ENCODE peak calls at places on chromosomes 13 and 19, in seven cellular contexts. P is fibroblast of mammary gland; W is mammary epithelial cell; G is CD8-positive, alpha-beta memory T cell; K is WERI-Rb-1; H is effector memory CD4-positive, alpha-beta T cell; C is psoas muscle. Q is an unnamed sample.

GRCh38 chr13:80563451-80563850 is 222.5 kb upstream of the SPRY2 start:
- DNase-seq in P (no peak), G (no peak), W (no peak), K (no peak), H (no peak), C (no peak), Q (no peak)

GRCh38 chr13:48126944-48127814 is 32.3 kb upstream of the MED4 start:
- DNase-seq in P (peak), K (peak), H (no peak), C (peak), G (peak), W (peak), Q (peak)

GRCh38 chr19:44142014-44142523 is 715 bp downstream of the ZNF234 start:
- DNase-seq in K (no peak), C (no peak), W (peak), P (peak), H (no peak), G (no peak), Q (peak)

GRCh38 chr19:8336665-8337064 is 6.4 kb downstream of the KANK3 start:
- DNase-seq in K (no peak), H (no peak), W (no peak), C (peak), G (no peak), P (no peak), Q (peak)

GRCh38 chr13:96963786-96964475 is 30.3 kb downstream of the OXGR1 start:
- DNase-seq in H (no peak), K (no peak), G (no peak), C (no peak), P (no peak), W (peak), Q (no peak)

GRCh38 chr19:48881741-48882657 is 9.8 kb downstream of the PPP1R15A start:
- DNase-seq in W (peak), P (no peak), H (no peak), K (no peak), G (no peak), C (no peak), Q (peak)

GRCh38 chr13:50580684-50581305 is 262.7 kb downstream of the DLEU7 start:
- DNase-seq in G (no peak), W (no peak), C (no peak), P (peak), H (no peak), K (no peak), Q (no peak)

GRCh38 chr19:49861127-49861526 is 6.2 kb downstream of the PNKP start:
- DNase-seq in P (no peak), G (no peak), W (no peak), C (peak), H (no peak), K (peak), Q (peak)

GRCh38 chr13:40618581-40619478 is 47.6 kb downstream of the FOXO1 start:
- DNase-seq in K (no peak), W (no peak), G (no peak), P (peak), C (peak), H (no peak), Q (no peak)

GRCh38 chr13:40622761-40623160 is 43.7 kb downstream of the FOXO1 start:
- DNase-seq in P (no peak), W (no peak), K (no peak), C (no peak), H (no peak), G (no peak), Q (no peak)

GRCh38 chr13:40617801-40618356 is 48.6 kb downstream of the FOXO1 start:
- DNase-seq in K (no peak), C (peak), W (no peak), P (no peak), G (no peak), H (no peak), Q (no peak)

GRCh38 chr13:40622246-40622645 is 44.2 kb downstream of the FOXO1 start:
- DNase-seq in G (no peak), C (no peak), P (no peak), K (no peak), H (no peak), W (no peak), Q (no peak)

DNA sequence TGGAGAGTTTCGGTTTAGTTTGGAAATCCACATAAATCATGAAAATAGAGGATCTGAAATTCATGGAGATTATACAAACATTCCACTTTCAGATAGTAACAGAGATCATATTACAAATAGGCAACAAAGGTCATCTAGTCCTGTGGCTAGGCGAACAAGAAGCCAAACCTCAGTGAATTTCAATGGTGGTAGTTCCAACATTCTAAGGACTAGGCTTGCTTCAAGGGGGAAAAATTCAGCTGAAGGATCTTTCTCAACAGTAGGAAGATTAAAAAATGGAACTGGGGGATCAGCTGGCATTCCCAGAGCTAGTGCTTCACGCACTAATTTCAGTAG is 47.0 kb downstream of the FOXO1 start:
- DNase-seq in K (no peak), C (no peak), W (no peak), H (no peak), G (no peak), P (no peak), Q (no peak)
- H3K4me3 ChIP-seq in K (no peak), C (peak), W (no peak), H (no peak), G (no peak), P (no peak), Q (no peak)

DNA sequence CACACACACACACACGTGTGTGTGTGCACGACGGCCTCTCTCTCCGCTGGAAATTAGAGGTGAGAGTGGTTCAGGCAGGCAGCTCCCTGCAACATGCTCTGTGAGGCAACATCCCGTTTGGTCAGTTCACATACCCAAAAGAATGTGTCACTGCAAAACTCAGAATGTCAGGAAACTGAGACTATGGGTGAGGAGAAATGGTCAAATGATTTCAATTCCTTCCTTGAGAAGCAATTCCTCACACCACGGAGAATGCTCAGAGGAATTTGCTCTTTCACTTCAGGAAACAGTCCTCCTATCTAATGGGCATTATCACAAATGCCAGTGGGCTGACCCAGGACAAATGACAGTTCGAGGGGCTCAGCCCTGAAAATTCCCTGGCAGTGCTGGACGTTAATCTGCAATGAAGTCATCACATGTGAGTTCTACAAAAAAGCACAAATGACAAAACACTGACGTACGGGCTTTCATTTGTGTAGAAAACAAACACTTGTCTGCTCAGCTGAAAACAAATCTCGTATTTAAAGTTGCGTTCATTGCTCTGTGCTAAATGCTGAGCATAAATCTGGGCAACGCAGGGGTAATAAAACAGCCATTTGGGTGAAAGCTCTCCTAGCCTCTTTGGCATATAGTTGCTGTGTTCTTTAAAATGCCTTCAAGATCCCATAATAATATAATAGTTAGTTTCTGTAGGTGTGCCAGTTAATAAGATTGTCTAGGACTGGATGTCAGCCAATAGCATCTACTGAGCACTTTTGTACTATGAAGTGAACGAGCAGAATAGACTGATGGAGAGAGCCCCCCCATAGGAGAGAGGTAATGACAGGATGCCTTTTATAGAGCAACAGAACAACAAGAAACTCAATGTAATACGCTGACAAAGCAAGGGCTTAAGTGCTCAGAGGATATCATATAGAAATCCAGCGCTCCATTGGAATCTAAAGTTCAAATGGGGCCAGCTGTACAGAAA is 18.7 kb upstream of the LATS2 start:
- DNase-seq in P (peak), K (no peak), H (no peak), G (no peak), C (no peak), W (peak), Q (no peak)
- H3K4me3 ChIP-seq in P (peak), K (no peak), H (no peak), G (no peak), C (peak), W (no peak), Q (no peak)

GRCh38 chr13:110263906-110264305 is 43.1 kb downstream of the COL4A1 start:
- DNase-seq in K (no peak), G (no peak), H (no peak), C (peak), W (no peak), P (no peak), Q (no peak)
- H3K4me3 ChIP-seq in K (no peak), G (no peak), H (no peak), C (no peak), W (no peak), P (no peak), Q (no peak)

DNA sequence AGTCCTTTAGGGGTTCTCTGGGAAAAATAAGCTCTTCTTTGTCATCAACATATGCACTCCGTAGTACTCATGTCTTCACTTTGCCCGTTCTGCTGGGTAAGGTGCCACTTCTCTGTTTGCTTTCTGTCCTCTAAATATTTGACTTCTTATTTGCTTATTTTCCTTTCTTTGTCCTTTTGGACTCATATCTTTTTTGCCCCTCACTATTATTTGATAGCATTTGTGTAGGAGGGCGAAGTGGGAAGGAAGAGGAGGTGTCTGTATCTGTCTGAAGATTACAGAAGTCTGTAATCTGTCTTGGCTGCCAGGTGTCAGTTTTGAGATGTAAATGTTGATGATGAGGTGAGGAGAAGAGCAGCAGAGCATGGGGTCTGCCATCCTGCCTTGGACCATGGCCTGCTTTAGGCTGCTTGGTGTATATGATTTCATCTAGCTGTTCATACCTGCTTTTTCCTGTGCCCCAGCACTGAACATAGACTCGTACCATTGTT is 30.8 kb downstream of the USPL1 start:
- DNase-seq in H (no peak), W (no peak), K (no peak), P (no peak), C (no peak), G (no peak), Q (no peak)
- H3K4me3 ChIP-seq in H (no peak), W (no peak), K (no peak), P (no peak), C (no peak), G (no peak), Q (no peak)

GRCh38 chr13:112692586-112692985 is 2.7 kb downstream of the ATP11A start:
- DNase-seq in C (no peak), H (no peak), G (no peak), K (no peak), W (no peak), P (no peak), Q (no peak)
- H3K4me3 ChIP-seq in C (no peak), H (no peak), G (no peak), K (no peak), W (no peak), P (no peak), Q (no peak)

DNA sequence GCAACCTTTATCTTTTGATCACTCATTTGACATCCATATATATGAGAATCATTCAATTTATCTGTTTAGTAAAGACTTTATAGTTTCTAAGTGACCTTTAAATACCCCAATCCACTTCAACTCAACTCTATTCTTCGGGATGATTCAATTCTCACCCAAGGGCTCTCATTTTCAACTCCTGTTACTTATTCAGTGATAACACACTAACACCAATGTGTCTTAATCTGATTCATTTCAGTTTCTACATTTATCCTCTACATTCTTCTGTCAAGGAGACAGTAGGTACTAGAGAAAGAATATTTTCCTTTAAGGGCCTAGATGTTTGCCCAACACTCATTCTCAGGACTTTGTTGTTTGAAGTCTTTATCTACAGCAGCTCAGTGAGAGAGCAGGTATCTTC is 7.1 kb downstream of the ARGLU1 start:
- DNase-seq in G (no peak), W (no peak), P (no peak), C (no peak), K (no peak), H (no peak), Q (no peak)
- H3K4me3 ChIP-seq in G (no peak), W (no peak), P (no peak), C (no peak), K (no peak), H (no peak), Q (no peak)